ENCODE peak calls at places on chromosomes 6 and 20, in ten cellular contexts. One of them, this sample, is unnamed.

GRCh38 chr6:14292119-14292518 is 174.5 kb downstream of the CD83 start:
- DNase-seq in activated T-cell treated with anti-CD3 and anti-CD28 coated beads, Interleukin-2, amount 50 U/mL, for 72 hours: no peak
- DNase-seq in mesendoderm: no peak
- DNase-seq in PC-9: peak; percentile 81
- DNase-seq in stimulated activated CD4-positive, alpha-beta T cell treated with anti-CD3 and anti-CD28 coated beads, Interleukin-1b, Interleukin-23, amount 100 ng/mL, for 1 hour: no peak
- DNase-seq in H9: no peak
- DNase-seq in effector memory CD8-positive, alpha-beta T cell: no peak
- DNase-seq in Kasumi-1: no peak
- DNase-seq in CMK: no peak
- DNase-seq in left cardiac atrium: no peak
- DNase-seq in this sample: no peak

GRCh38 chr6:3230275-3231212 is 3.1 kb upstream of the TUBB2B start:
- DNase-seq in CMK: no peak
- DNase-seq in stimulated activated CD4-positive, alpha-beta T cell treated with anti-CD3 and anti-CD28 coated beads, Interleukin-1b, Interleukin-23, amount 100 ng/mL, for 1 hour: no peak
- DNase-seq in mesendoderm: peak; percentile 84
- DNase-seq in PC-9: no peak
- DNase-seq in Kasumi-1: no peak
- DNase-seq in effector memory CD8-positive, alpha-beta T cell: no peak
- DNase-seq in left cardiac atrium: no peak
- DNase-seq in H9: peak; percentile 71
- DNase-seq in activated T-cell treated with anti-CD3 and anti-CD28 coated beads, Interleukin-2, amount 50 U/mL, for 72 hours: no peak
- DNase-seq in this sample: no peak

GRCh38 chr6:36504982-36505381 is 42.3 kb downstream of the STK38 start:
- DNase-seq in H9: no peak
- DNase-seq in left cardiac atrium: no peak
- DNase-seq in activated T-cell treated with anti-CD3 and anti-CD28 coated beads, Interleukin-2, amount 50 U/mL, for 72 hours: no peak
- DNase-seq in mesendoderm: no peak
- DNase-seq in CMK: no peak
- DNase-seq in effector memory CD8-positive, alpha-beta T cell: no peak
- DNase-seq in stimulated activated CD4-positive, alpha-beta T cell treated with anti-CD3 and anti-CD28 coated beads, Interleukin-1b, Interleukin-23, amount 100 ng/mL, for 1 hour: no peak
- DNase-seq in PC-9: no peak
- DNase-seq in Kasumi-1: no peak
- DNase-seq in this sample: no peak

GRCh38 chr6:154767419-154767818 is 34.2 kb downstream of the SCAF8 start:
- DNase-seq in Kasumi-1: no peak
- DNase-seq in activated T-cell treated with anti-CD3 and anti-CD28 coated beads, Interleukin-2, amount 50 U/mL, for 72 hours: no peak
- DNase-seq in left cardiac atrium: no peak
- DNase-seq in stimulated activated CD4-positive, alpha-beta T cell treated with anti-CD3 and anti-CD28 coated beads, Interleukin-1b, Interleukin-23, amount 100 ng/mL, for 1 hour: no peak
- DNase-seq in PC-9: no peak
- DNase-seq in mesendoderm: no peak
- DNase-seq in H9: no peak
- DNase-seq in CMK: no peak
- DNase-seq in effector memory CD8-positive, alpha-beta T cell: no peak
- DNase-seq in this sample: no peak

GRCh38 chr20:14234666-14235295 is 102.6 kb downstream of the FLRT3 start:
- DNase-seq in mesendoderm: no peak
- DNase-seq in Kasumi-1: no peak
- DNase-seq in left cardiac atrium: no peak
- DNase-seq in H9: no peak
- DNase-seq in activated T-cell treated with anti-CD3 and anti-CD28 coated beads, Interleukin-2, amount 50 U/mL, for 72 hours: no peak
- DNase-seq in CMK: no peak
- DNase-seq in PC-9: peak; percentile 43
- DNase-seq in stimulated activated CD4-positive, alpha-beta T cell treated with anti-CD3 and anti-CD28 coated beads, Interleukin-1b, Interleukin-23, amount 100 ng/mL, for 1 hour: no peak
- DNase-seq in effector memory CD8-positive, alpha-beta T cell: no peak
- DNase-seq in this sample: no peak

GRCh38 chr20:63979549-63980316 is at the start of gene SAMD10:
- DNase-seq in activated T-cell treated with anti-CD3 and anti-CD28 coated beads, Interleukin-2, amount 50 U/mL, for 72 hours: peak; percentile 92
- DNase-seq in CMK: peak; percentile 85
- DNase-seq in stimulated activated CD4-positive, alpha-beta T cell treated with anti-CD3 and anti-CD28 coated beads, Interleukin-1b, Interleukin-23, amount 100 ng/mL, for 1 hour: no peak
- DNase-seq in mesendoderm: peak; percentile 42
- DNase-seq in effector memory CD8-positive, alpha-beta T cell: peak; percentile 67
- DNase-seq in PC-9: peak; percentile 49
- DNase-seq in Kasumi-1: peak; percentile 87
- DNase-seq in left cardiac atrium: peak; percentile 50
- DNase-seq in H9: peak; percentile 60
- DNase-seq in this sample: peak; percentile 64

GRCh38 chr6:167007930-167008329 is 8.7 kb downstream of the CEP43 start:
- DNase-seq in mesendoderm: no peak
- DNase-seq in Kasumi-1: no peak
- DNase-seq in left cardiac atrium: no peak
- DNase-seq in CMK: no peak
- DNase-seq in activated T-cell treated with anti-CD3 and anti-CD28 coated beads, Interleukin-2, amount 50 U/mL, for 72 hours: no peak
- DNase-seq in stimulated activated CD4-positive, alpha-beta T cell treated with anti-CD3 and anti-CD28 coated beads, Interleukin-1b, Interleukin-23, amount 100 ng/mL, for 1 hour: no peak
- DNase-seq in H9: no peak
- DNase-seq in PC-9: no peak
- DNase-seq in effector memory CD8-positive, alpha-beta T cell: no peak
- DNase-seq in this sample: no peak

GRCh38 chr20:63286781-63287696 is 5.9 kb upstream of the COL20A1 start:
- DNase-seq in Kasumi-1: no peak
- DNase-seq in left cardiac atrium: no peak
- DNase-seq in H9: no peak
- DNase-seq in PC-9: no peak
- DNase-seq in activated T-cell treated with anti-CD3 and anti-CD28 coated beads, Interleukin-2, amount 50 U/mL, for 72 hours: no peak
- DNase-seq in mesendoderm: no peak
- DNase-seq in effector memory CD8-positive, alpha-beta T cell: no peak
- DNase-seq in CMK: no peak
- DNase-seq in stimulated activated CD4-positive, alpha-beta T cell treated with anti-CD3 and anti-CD28 coated beads, Interleukin-1b, Interleukin-23, amount 100 ng/mL, for 1 hour: no peak
- DNase-seq in this sample: no peak

GRCh38 chr6:2222275-2222842 is 23.0 kb downstream of the GMDS start:
- DNase-seq in H9: no peak
- DNase-seq in left cardiac atrium: no peak
- DNase-seq in mesendoderm: peak; percentile 71
- DNase-seq in PC-9: no peak
- DNase-seq in stimulated activated CD4-positive, alpha-beta T cell treated with anti-CD3 and anti-CD28 coated beads, Interleukin-1b, Interleukin-23, amount 100 ng/mL, for 1 hour: no peak
- DNase-seq in effector memory CD8-positive, alpha-beta T cell: no peak
- DNase-seq in Kasumi-1: no peak
- DNase-seq in CMK: no peak
- DNase-seq in activated T-cell treated with anti-CD3 and anti-CD28 coated beads, Interleukin-2, amount 50 U/mL, for 72 hours: peak; percentile 5
- DNase-seq in this sample: no peak

GRCh38 chr20:33770005-33770404 is 38.2 kb downstream of the ZNF341 start:
- DNase-seq in stimulated activated CD4-positive, alpha-beta T cell treated with anti-CD3 and anti-CD28 coated beads, Interleukin-1b, Interleukin-23, amount 100 ng/mL, for 1 hour: no peak
- DNase-seq in CMK: no peak
- DNase-seq in PC-9: no peak
- DNase-seq in effector memory CD8-positive, alpha-beta T cell: no peak
- DNase-seq in mesendoderm: no peak
- DNase-seq in Kasumi-1: no peak
- DNase-seq in activated T-cell treated with anti-CD3 and anti-CD28 coated beads, Interleukin-2, amount 50 U/mL, for 72 hours: no peak
- DNase-seq in left cardiac atrium: no peak
- DNase-seq in H9: no peak
- DNase-seq in this sample: no peak

GRCh38 chr20:52244702-52245101 is 53.1 kb upstream of the ZFP64 start:
- DNase-seq in CMK: no peak
- DNase-seq in Kasumi-1: no peak
- DNase-seq in H9: no peak
- DNase-seq in left cardiac atrium: no peak
- DNase-seq in PC-9: no peak
- DNase-seq in effector memory CD8-positive, alpha-beta T cell: no peak
- DNase-seq in stimulated activated CD4-positive, alpha-beta T cell treated with anti-CD3 and anti-CD28 coated beads, Interleukin-1b, Interleukin-23, amount 100 ng/mL, for 1 hour: no peak
- DNase-seq in mesendoderm: no peak
- DNase-seq in activated T-cell treated with anti-CD3 and anti-CD28 coated beads, Interleukin-2, amount 50 U/mL, for 72 hours: no peak
- DNase-seq in this sample: no peak

GRCh38 chr6:125363010-125363359 is 61.2 kb upstream of the HDDC2 start:
- DNase-seq in stimulated activated CD4-positive, alpha-beta T cell treated with anti-CD3 and anti-CD28 coated beads, Interleukin-1b, Interleukin-23, amount 100 ng/mL, for 1 hour: no peak
- DNase-seq in mesendoderm: peak; percentile 98
- DNase-seq in effector memory CD8-positive, alpha-beta T cell: no peak
- DNase-seq in Kasumi-1: no peak
- DNase-seq in left cardiac atrium: no peak
- DNase-seq in PC-9: peak; percentile 86
- DNase-seq in CMK: no peak
- DNase-seq in activated T-cell treated with anti-CD3 and anti-CD28 coated beads, Interleukin-2, amount 50 U/mL, for 72 hours: no peak
- DNase-seq in H9: no peak
- DNase-seq in this sample: no peak

GRCh38 chr20:14860410-14860814 is 523.0 kb upstream of the FLRT3 start:
- DNase-seq in left cardiac atrium: no peak
- DNase-seq in effector memory CD8-positive, alpha-beta T cell: no peak
- DNase-seq in Kasumi-1: no peak
- DNase-seq in PC-9: no peak
- DNase-seq in CMK: no peak
- DNase-seq in H9: peak; percentile 78
- DNase-seq in stimulated activated CD4-positive, alpha-beta T cell treated with anti-CD3 and anti-CD28 coated beads, Interleukin-1b, Interleukin-23, amount 100 ng/mL, for 1 hour: no peak
- DNase-seq in activated T-cell treated with anti-CD3 and anti-CD28 coated beads, Interleukin-2, amount 50 U/mL, for 72 hours: no peak
- DNase-seq in mesendoderm: peak; percentile 72
- DNase-seq in this sample: no peak

GRCh38 chr6:25448965-25449538 is 169.9 kb downstream of the CARMIL1 start:
- DNase-seq in H9: no peak
- DNase-seq in mesendoderm: no peak
- DNase-seq in Kasumi-1: no peak
- DNase-seq in stimulated activated CD4-positive, alpha-beta T cell treated with anti-CD3 and anti-CD28 coated beads, Interleukin-1b, Interleukin-23, amount 100 ng/mL, for 1 hour: no peak
- DNase-seq in PC-9: no peak
- DNase-seq in activated T-cell treated with anti-CD3 and anti-CD28 coated beads, Interleukin-2, amount 50 U/mL, for 72 hours: no peak
- DNase-seq in left cardiac atrium: no peak
- DNase-seq in CMK: no peak
- DNase-seq in effector memory CD8-positive, alpha-beta T cell: no peak
- DNase-seq in this sample: no peak

GRCh38 chr6:125314019-125314581 is 12.3 kb upstream of the HDDC2 start:
- DNase-seq in H9: peak; percentile 56
- DNase-seq in stimulated activated CD4-positive, alpha-beta T cell treated with anti-CD3 and anti-CD28 coated beads, Interleukin-1b, Interleukin-23, amount 100 ng/mL, for 1 hour: no peak
- DNase-seq in PC-9: peak; percentile 59
- DNase-seq in Kasumi-1: peak; percentile 82
- DNase-seq in left cardiac atrium: peak; percentile 67
- DNase-seq in effector memory CD8-positive, alpha-beta T cell: peak; percentile 15
- DNase-seq in activated T-cell treated with anti-CD3 and anti-CD28 coated beads, Interleukin-2, amount 50 U/mL, for 72 hours: peak; percentile 42
- DNase-seq in CMK: no peak
- DNase-seq in mesendoderm: peak; percentile 73
- DNase-seq in this sample: peak; percentile 67

GRCh38 chr20:58140787-58141396 is 87.6 kb downstream of the ANKRD60 start:
- DNase-seq in activated T-cell treated with anti-CD3 and anti-CD28 coated beads, Interleukin-2, amount 50 U/mL, for 72 hours: no peak
- DNase-seq in CMK: no peak
- DNase-seq in Kasumi-1: no peak
- DNase-seq in H9: no peak
- DNase-seq in mesendoderm: no peak
- DNase-seq in effector memory CD8-positive, alpha-beta T cell: no peak
- DNase-seq in PC-9: peak; percentile 59
- DNase-seq in stimulated activated CD4-positive, alpha-beta T cell treated with anti-CD3 and anti-CD28 coated beads, Interleukin-1b, Interleukin-23, amount 100 ng/mL, for 1 hour: no peak
- DNase-seq in left cardiac atrium: no peak
- DNase-seq in this sample: no peak

GRCh38 chr6:147651249-147652063 is 143.0 kb downstream of the SAMD5 start:
- DNase-seq in CMK: no peak
- DNase-seq in H9: peak; percentile 46
- DNase-seq in activated T-cell treated with anti-CD3 and anti-CD28 coated beads, Interleukin-2, amount 50 U/mL, for 72 hours: no peak
- DNase-seq in PC-9: no peak
- DNase-seq in Kasumi-1: no peak
- DNase-seq in effector memory CD8-positive, alpha-beta T cell: no peak
- DNase-seq in stimulated activated CD4-positive, alpha-beta T cell treated with anti-CD3 and anti-CD28 coated beads, Interleukin-1b, Interleukin-23, amount 100 ng/mL, for 1 hour: no peak
- DNase-seq in left cardiac atrium: peak; percentile 37
- DNase-seq in mesendoderm: peak; percentile 70
- DNase-seq in this sample: peak; percentile 46

GRCh38 chr6:27209659-27210269 is 37.7 kb upstream of the PRSS16 start:
- DNase-seq in CMK: no peak
- DNase-seq in PC-9: no peak
- DNase-seq in stimulated activated CD4-positive, alpha-beta T cell treated with anti-CD3 and anti-CD28 coated beads, Interleukin-1b, Interleukin-23, amount 100 ng/mL, for 1 hour: no peak
- DNase-seq in effector memory CD8-positive, alpha-beta T cell: no peak
- DNase-seq in left cardiac atrium: no peak
- DNase-seq in mesendoderm: peak; percentile 66
- DNase-seq in H9: no peak
- DNase-seq in Kasumi-1: no peak
- DNase-seq in activated T-cell treated with anti-CD3 and anti-CD28 coated beads, Interleukin-2, amount 50 U/mL, for 72 hours: no peak
- DNase-seq in this sample: no peak

GRCh38 chr6:36862164-36862847 is 12.3 kb downstream of the PPIL1 start:
- DNase-seq in PC-9: no peak
- DNase-seq in mesendoderm: no peak
- DNase-seq in Kasumi-1: no peak
- DNase-seq in left cardiac atrium: no peak
- DNase-seq in stimulated activated CD4-positive, alpha-beta T cell treated with anti-CD3 and anti-CD28 coated beads, Interleukin-1b, Interleukin-23, amount 100 ng/mL, for 1 hour: no peak
- DNase-seq in H9: no peak
- DNase-seq in CMK: no peak
- DNase-seq in effector memory CD8-positive, alpha-beta T cell: no peak
- DNase-seq in activated T-cell treated with anti-CD3 and anti-CD28 coated beads, Interleukin-2, amount 50 U/mL, for 72 hours: no peak
- DNase-seq in this sample: no peak

GRCh38 chr20:46365483-46366215 is 40.8 kb downstream of the ELMO2 start:
- DNase-seq in Kasumi-1: no peak
- DNase-seq in stimulated activated CD4-positive, alpha-beta T cell treated with anti-CD3 and anti-CD28 coated beads, Interleukin-1b, Interleukin-23, amount 100 ng/mL, for 1 hour: no peak
- DNase-seq in mesendoderm: no peak
- DNase-seq in effector memory CD8-positive, alpha-beta T cell: no peak
- DNase-seq in left cardiac atrium: no peak
- DNase-seq in H9: no peak
- DNase-seq in CMK: no peak
- DNase-seq in activated T-cell treated with anti-CD3 and anti-CD28 coated beads, Interleukin-2, amount 50 U/mL, for 72 hours: no peak
- DNase-seq in PC-9: no peak
- DNase-seq in this sample: no peak

GRCh38 chr6:30806581-30807183 is 62.3 kb upstream of the IER3 start:
- DNase-seq in effector memory CD8-positive, alpha-beta T cell: no peak
- DNase-seq in H9: no peak
- DNase-seq in CMK: no peak
- DNase-seq in stimulated activated CD4-positive, alpha-beta T cell treated with anti-CD3 and anti-CD28 coated beads, Interleukin-1b, Interleukin-23, amount 100 ng/mL, for 1 hour: no peak
- DNase-seq in mesendoderm: no peak
- DNase-seq in activated T-cell treated with anti-CD3 and anti-CD28 coated beads, Interleukin-2, amount 50 U/mL, for 72 hours: no peak
- DNase-seq in left cardiac atrium: no peak
- DNase-seq in PC-9: peak; percentile 64
- DNase-seq in Kasumi-1: no peak
- DNase-seq in this sample: no peak

GRCh38 chr6:27268803-27269202 is 21.3 kb downstream of the PRSS16 start:
- DNase-seq in CMK: no peak
- DNase-seq in mesendoderm: no peak
- DNase-seq in H9: no peak
- DNase-seq in effector memory CD8-positive, alpha-beta T cell: no peak
- DNase-seq in left cardiac atrium: no peak
- DNase-seq in PC-9: no peak
- DNase-seq in stimulated activated CD4-positive, alpha-beta T cell treated with anti-CD3 and anti-CD28 coated beads, Interleukin-1b, Interleukin-23, amount 100 ng/mL, for 1 hour: no peak
- DNase-seq in activated T-cell treated with anti-CD3 and anti-CD28 coated beads, Interleukin-2, amount 50 U/mL, for 72 hours: no peak
- DNase-seq in Kasumi-1: no peak
- DNase-seq in this sample: no peak

GRCh38 chr6:37141291-37142046 is 28.5 kb upstream of the PIM1 start:
- DNase-seq in mesendoderm: peak; percentile 96
- DNase-seq in PC-9: peak; percentile 95
- DNase-seq in H9: peak; percentile 87
- DNase-seq in effector memory CD8-positive, alpha-beta T cell: no peak
- DNase-seq in Kasumi-1: no peak
- DNase-seq in stimulated activated CD4-positive, alpha-beta T cell treated with anti-CD3 and anti-CD28 coated beads, Interleukin-1b, Interleukin-23, amount 100 ng/mL, for 1 hour: no peak
- DNase-seq in CMK: no peak
- DNase-seq in activated T-cell treated with anti-CD3 and anti-CD28 coated beads, Interleukin-2, amount 50 U/mL, for 72 hours: peak; percentile 36
- DNase-seq in left cardiac atrium: no peak
- DNase-seq in this sample: no peak

GRCh38 chr20:19493794-19494495 is 264.1 kb upstream of the RIN2 start:
- DNase-seq in CMK: no peak
- DNase-seq in activated T-cell treated with anti-CD3 and anti-CD28 coated beads, Interleukin-2, amount 50 U/mL, for 72 hours: no peak
- DNase-seq in mesendoderm: no peak
- DNase-seq in left cardiac atrium: no peak
- DNase-seq in H9: no peak
- DNase-seq in PC-9: no peak
- DNase-seq in effector memory CD8-positive, alpha-beta T cell: no peak
- DNase-seq in stimulated activated CD4-positive, alpha-beta T cell treated with anti-CD3 and anti-CD28 coated beads, Interleukin-1b, Interleukin-23, amount 100 ng/mL, for 1 hour: no peak
- DNase-seq in Kasumi-1: no peak
- DNase-seq in this sample: peak; percentile 41

GRCh38 chr20:50475879-50476292 is 34.3 kb upstream of the PTPN1 start:
- DNase-seq in activated T-cell treated with anti-CD3 and anti-CD28 coated beads, Interleukin-2, amount 50 U/mL, for 72 hours: no peak
- DNase-seq in left cardiac atrium: no peak
- DNase-seq in Kasumi-1: no peak
- DNase-seq in effector memory CD8-positive, alpha-beta T cell: no peak
- DNase-seq in H9: no peak
- DNase-seq in CMK: no peak
- DNase-seq in mesendoderm: no peak
- DNase-seq in stimulated activated CD4-positive, alpha-beta T cell treated with anti-CD3 and anti-CD28 coated beads, Interleukin-1b, Interleukin-23, amount 100 ng/mL, for 1 hour: no peak
- DNase-seq in PC-9: peak; percentile 65
- DNase-seq in this sample: no peak

GRCh38 chr6:137975058-137975940 is 108.2 kb downstream of the TNFAIP3 start:
- DNase-seq in effector memory CD8-positive, alpha-beta T cell: peak; percentile 38
- DNase-seq in left cardiac atrium: no peak
- DNase-seq in mesendoderm: peak; percentile 10
- DNase-seq in CMK: no peak
- DNase-seq in stimulated activated CD4-positive, alpha-beta T cell treated with anti-CD3 and anti-CD28 coated beads, Interleukin-1b, Interleukin-23, amount 100 ng/mL, for 1 hour: no peak
- DNase-seq in activated T-cell treated with anti-CD3 and anti-CD28 coated beads, Interleukin-2, amount 50 U/mL, for 72 hours: no peak
- DNase-seq in H9: no peak
- DNase-seq in PC-9: no peak
- DNase-seq in Kasumi-1: peak; percentile 63
- DNase-seq in this sample: no peak

GRCh38 chr6:149362289-149362688 is 37.8 kb upstream of the SUMO4 start:
- DNase-seq in PC-9: no peak
- DNase-seq in effector memory CD8-positive, alpha-beta T cell: no peak
- DNase-seq in Kasumi-1: no peak
- DNase-seq in activated T-cell treated with anti-CD3 and anti-CD28 coated beads, Interleukin-2, amount 50 U/mL, for 72 hours: no peak
- DNase-seq in H9: no peak
- DNase-seq in stimulated activated CD4-positive, alpha-beta T cell treated with anti-CD3 and anti-CD28 coated beads, Interleukin-1b, Interleukin-23, amount 100 ng/mL, for 1 hour: no peak
- DNase-seq in mesendoderm: no peak
- DNase-seq in left cardiac atrium: no peak
- DNase-seq in CMK: no peak
- DNase-seq in this sample: no peak

GRCh38 chr20:53034899-53035298 is 62.7 kb downstream of the TSHZ2 start:
- DNase-seq in PC-9: no peak
- DNase-seq in stimulated activated CD4-positive, alpha-beta T cell treated with anti-CD3 and anti-CD28 coated beads, Interleukin-1b, Interleukin-23, amount 100 ng/mL, for 1 hour: no peak
- DNase-seq in CMK: no peak
- DNase-seq in H9: no peak
- DNase-seq in effector memory CD8-positive, alpha-beta T cell: no peak
- DNase-seq in activated T-cell treated with anti-CD3 and anti-CD28 coated beads, Interleukin-2, amount 50 U/mL, for 72 hours: peak; percentile 19
- DNase-seq in mesendoderm: peak; percentile 39
- DNase-seq in Kasumi-1: no peak
- DNase-seq in left cardiac atrium: no peak
- DNase-seq in this sample: no peak

This sample was measured in Right ventricle myocardium superior.